ENCODE peak calls at places on chromosomes 12 and 14, in ten cellular contexts. L is lung, J is fibroblast of lung, S is Caco-2, V is kidney, X is ascending aorta, N is pancreas, Q is MM.1S, T is colonic mucosa, H is A549. E is an unnamed sample.

GRCh38 chr12:110743571-110744093 is 941 bp upstream of the PPP1CC start:
- DNase-seq in L (peak; percentile 50), J (no peak), S (peak; percentile 15), V (peak; percentile 83), X (peak; percentile 64), N (peak; percentile 60), Q (no peak), T (peak; percentile 75), H (no peak), E (no peak)

GRCh38 chr14:36667679-36668078 is 6.0 kb downstream of the PAX9 start:
- DNase-seq in L (no peak), J (no peak), S (no peak), V (no peak), X (no peak), N (no peak), Q (no peak), T (no peak), H (no peak), E (no peak)

GRCh38 chr14:91063119-91063518 is 2.7 kb upstream of the RPS6KA5 start:
- DNase-seq in L (no peak), J (no peak), S (no peak), V (no peak), X (no peak), N (no peak), Q (peak; percentile 39), T (no peak), H (no peak), E (no peak)

GRCh38 chr12:12327802-12328201 is 22.2 kb downstream of the MANSC1 start:
- DNase-seq in L (no peak), J (peak; percentile 79), S (peak; percentile 69), V (no peak), X (no peak), N (no peak), Q (peak; percentile 69), T (no peak), H (peak; percentile 55), E (peak; percentile 35)

GRCh38 chr12:132018193-132018916 is 68.6 kb downstream of the EP400 start:
- DNase-seq in L (no peak), J (no peak), S (no peak), V (no peak), X (no peak), N (no peak), Q (no peak), T (no peak), H (no peak), E (no peak)

GRCh38 chr12:59972941-59973340 is 377.1 kb downstream of the SLC16A7 start:
- DNase-seq in L (no peak), J (peak; percentile 68), S (peak; percentile 46), V (no peak), X (no peak), N (no peak), Q (no peak), T (no peak), H (no peak), E (no peak)

GRCh38 chr12:3545121-3545796 is 54.3 kb downstream of the PRMT8 start:
- DNase-seq in L (no peak), J (no peak), S (no peak), V (no peak), X (no peak), N (no peak), Q (no peak), T (no peak), H (no peak), E (no peak)

GRCh38 chr12:88805692-88806091 is 225.4 kb upstream of the KITLG start:
- DNase-seq in L (no peak), J (peak; percentile 0), S (no peak), V (no peak), X (no peak), N (no peak), Q (peak; percentile 61), T (no peak), H (no peak), E (no peak)

GRCh38 chr14:58193542-58193941 is 6.4 kb upstream of the ACTR10 start:
- DNase-seq in L (no peak), J (no peak), S (no peak), V (no peak), X (no peak), N (no peak), Q (no peak), T (no peak), H (no peak), E (no peak)

GRCh38 chr12:25384038-25384953 is 133.6 kb upstream of the KRAS start:
- DNase-seq in L (no peak), J (no peak), S (peak; percentile 64), V (no peak), X (no peak), N (no peak), Q (no peak), T (peak; percentile 65), H (no peak), E (no peak)

GRCh38 chr12:121626853-121627623 is 708 bp downstream of the ORAI1 start:
- DNase-seq in L (peak; percentile 54), J (peak; percentile 61), S (peak; percentile 71), V (peak; percentile 91), X (peak; percentile 79), N (peak; percentile 76), Q (peak; percentile 33), T (peak; percentile 69), H (peak; percentile 68), E (peak; percentile 47)

GRCh38 chr12:121630791-121631190 is 4.5 kb downstream of the ORAI1 start:
- DNase-seq in L (no peak), J (no peak), S (no peak), V (no peak), X (no peak), N (no peak), Q (no peak), T (no peak), H (no peak), E (no peak)

GRCh38 chr12:121628536-121628935 is 2.2 kb downstream of the ORAI1 start:
- DNase-seq in L (no peak), J (no peak), S (no peak), V (no peak), X (no peak), N (no peak), Q (no peak), T (no peak), H (no peak), E (no peak)

GRCh38 chr12:121626087-121626852 is at the start of gene ORAI1:
- DNase-seq in L (peak; percentile 95), J (peak; percentile 92), S (peak; percentile 99), V (peak; percentile 99), X (peak; percentile 98), N (peak; percentile 99), Q (peak; percentile 83), T (peak; percentile 98), H (peak; percentile 80), E (peak; percentile 97)

GRCh38 chr12:121628037-121628436 is 1.7 kb downstream of the ORAI1 start:
- DNase-seq in L (no peak), J (no peak), S (no peak), V (no peak), X (no peak), N (no peak), Q (no peak), T (peak; percentile 73), H (no peak), E (no peak)
- H3K4me3 ChIP-seq in L (no peak overlapping the region), J (peak overlapping the region; percentile 77), S (peak overlapping the region; percentile 86), V (peak overlapping the region; percentile 56), X (peak overlapping the region; percentile 81), N (peak overlapping the region; percentile 66), Q (peak overlapping the region; percentile 62), T (peak overlapping the region; percentile 77), H (peak overlapping the region; percentile 67), E (no peak overlapping the region)

GRCh38 chr14:32014498-32014897 is 62.6 kb upstream of the ARHGAP5 start:
- DNase-seq in L (no peak), J (no peak), S (no peak), V (no peak), X (no peak), N (no peak), Q (no peak), T (no peak), H (no peak), E (no peak)

GRCh38 chr14:32019271-32019670 is 57.8 kb upstream of the ARHGAP5 start:
- DNase-seq in L (no peak), J (no peak), S (no peak), V (no peak), X (no peak), N (no peak), Q (no peak), T (no peak), H (no peak), E (no peak)

GRCh38 chr14:32018391-32019092 is 58.6 kb upstream of the ARHGAP5 start:
- DNase-seq in L (no peak), J (no peak), S (no peak), V (no peak), X (no peak), N (no peak), Q (no peak), T (no peak), H (no peak), E (no peak)

GRCh38 chr14:32015166-32015565 is 61.9 kb upstream of the ARHGAP5 start:
- DNase-seq in L (no peak), J (no peak), S (no peak), V (no peak), X (no peak), N (no peak), Q (no peak), T (no peak), H (no peak), E (no peak)

DNA sequence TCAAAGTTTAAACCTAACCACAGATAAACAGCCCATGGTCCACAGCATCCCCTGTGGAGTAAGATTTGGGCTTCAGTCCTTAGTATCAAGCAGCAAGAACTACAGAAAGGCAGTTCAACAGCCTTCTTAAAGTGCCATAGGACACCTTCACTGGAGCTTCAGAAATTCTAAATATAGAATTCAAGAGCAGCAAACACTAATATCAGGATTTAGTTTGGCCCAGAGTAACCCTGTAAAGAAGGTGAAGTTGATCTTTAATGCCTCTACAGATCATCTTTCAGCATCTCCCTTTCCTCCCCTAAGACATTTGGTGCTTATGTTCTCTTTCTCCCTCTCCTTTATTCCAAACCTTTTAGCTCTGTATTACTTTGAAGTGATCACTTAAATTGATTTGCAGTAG is 59.5 kb upstream of the ARHGAP5 start:
- DNase-seq in L (no peak), J (no peak), S (no peak), V (no peak), X (no peak), N (no peak), Q (no peak), T (no peak), H (no peak), E (no peak)
- H3K4me1 ChIP-seq in L (no peaks in the 10 kb centered on the region), J (no peaks in the 10 kb centered on the region), S (peaks cover 11% of the 10 kb centered on the region), V (no peaks in the 10 kb centered on the region), X (no peaks in the 10 kb centered on the region), N (no peaks in the 10 kb centered on the region), Q (no peaks in the 10 kb centered on the region), T (no peaks in the 10 kb centered on the region), H (peaks cover 2% of the 10 kb centered on the region), E (no peaks in the 10 kb centered on the region)

GRCh38 chr12:95993907-95994306 is 2.2 kb downstream of the HAL start:
- DNase-seq in L (no peak), J (no peak), S (no peak), V (no peak), X (no peak), N (no peak), Q (no peak), T (no peak), H (no peak), E (no peak)
- H3K4me3 ChIP-seq in L (no peak overlapping the region), J (no peak overlapping the region), S (no peak overlapping the region), V (no peak overlapping the region), X (no peak overlapping the region), N (no peak overlapping the region), Q (no peak overlapping the region), T (no peak overlapping the region), H (no peak overlapping the region), E (no peak overlapping the region)

DNA sequence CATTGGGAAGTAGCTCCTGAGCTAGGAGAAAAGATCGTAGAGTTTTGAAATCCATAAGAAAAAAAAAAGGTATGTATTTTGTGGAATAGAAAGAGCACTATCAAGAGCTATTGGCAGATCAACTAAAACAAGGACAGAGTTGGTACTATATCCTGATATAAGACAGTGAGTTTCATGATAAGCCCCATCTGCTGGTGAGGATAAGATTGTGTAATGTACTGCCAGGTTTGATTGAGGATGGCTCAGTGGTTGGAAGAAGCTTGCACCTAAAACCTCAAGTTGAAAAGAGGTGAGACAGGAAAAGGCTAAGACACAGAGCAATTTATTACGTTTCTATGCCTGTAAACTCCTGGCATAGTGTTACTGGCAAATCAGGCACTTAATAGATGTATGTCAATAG is 525.6 kb downstream of the FLRT2 start:
- DNase-seq in L (no peak), J (peak; percentile 31), S (no peak), V (no peak), X (no peak), N (no peak), Q (no peak), T (no peak), H (no peak), E (no peak)
- H3K4me1 ChIP-seq in L (no peaks in the 10 kb centered on the region), J (no peaks in the 10 kb centered on the region), S (no peaks in the 10 kb centered on the region), V (no peaks in the 10 kb centered on the region), X (no peaks in the 10 kb centered on the region), N (no peaks in the 10 kb centered on the region), Q (peaks cover 4% of the 10 kb centered on the region), T (no peaks in the 10 kb centered on the region), H (no peaks in the 10 kb centered on the region), E (no peaks in the 10 kb centered on the region)